ENCODE peak calls at places on chromosomes 11 and 22, in nine cellular contexts. One of them, this sample, is unnamed.

GRCh38 chr11:69587454-69588081 is 53.4 kb upstream of the CCND1 start:
- DNase-seq in RWPE2: no peak
- DNase-seq in CD8-positive, alpha-beta T cell: no peak
- DNase-seq in heart left ventricle: no peak
- DNase-seq in colonic mucosa: no peak
- DNase-seq in spleen: no peak
- DNase-seq in NT2/D1: no peak
- DNase-seq in uterus: no peak
- DNase-seq in AG04450: peak; percentile 13
- DNase-seq in this sample: no peak

GRCh38 chr22:43337385-43337784 is 5.8 kb downstream of the SCUBE1 start:
- DNase-seq in RWPE2: no peak
- DNase-seq in CD8-positive, alpha-beta T cell: no peak
- DNase-seq in heart left ventricle: no peak
- DNase-seq in colonic mucosa: no peak
- DNase-seq in spleen: peak; percentile 66
- DNase-seq in NT2/D1: no peak
- DNase-seq in uterus: no peak
- DNase-seq in AG04450: no peak
- DNase-seq in this sample: no peak

GRCh38 chr11:130633466-130633865 is 185.0 kb downstream of the ADAMTS15 start:
- DNase-seq in RWPE2: no peak
- DNase-seq in CD8-positive, alpha-beta T cell: no peak
- DNase-seq in heart left ventricle: no peak
- DNase-seq in colonic mucosa: no peak
- DNase-seq in spleen: no peak
- DNase-seq in NT2/D1: no peak
- DNase-seq in uterus: no peak
- DNase-seq in AG04450: no peak
- DNase-seq in this sample: no peak

GRCh38 chr11:131993291-131993690 is 622.9 kb downstream of the NTM start:
- DNase-seq in RWPE2: no peak
- DNase-seq in CD8-positive, alpha-beta T cell: no peak
- DNase-seq in heart left ventricle: no peak
- DNase-seq in colonic mucosa: no peak
- DNase-seq in spleen: no peak
- DNase-seq in NT2/D1: no peak
- DNase-seq in uterus: no peak
- DNase-seq in AG04450: no peak
- DNase-seq in this sample: no peak

GRCh38 chr11:44596541-44597276 is 31.2 kb downstream of the CD82 start:
- DNase-seq in RWPE2: no peak
- DNase-seq in CD8-positive, alpha-beta T cell: peak; percentile 69
- DNase-seq in heart left ventricle: no peak
- DNase-seq in colonic mucosa: no peak
- DNase-seq in spleen: no peak
- DNase-seq in NT2/D1: no peak
- DNase-seq in uterus: no peak
- DNase-seq in AG04450: no peak
- DNase-seq in this sample: no peak

GRCh38 chr11:94283678-94284077 is 20.7 kb upstream of the IZUMO1R start:
- DNase-seq in RWPE2: no peak
- DNase-seq in CD8-positive, alpha-beta T cell: no peak
- DNase-seq in heart left ventricle: no peak
- DNase-seq in colonic mucosa: no peak
- DNase-seq in spleen: no peak
- DNase-seq in NT2/D1: no peak
- DNase-seq in uterus: no peak
- DNase-seq in AG04450: no peak
- DNase-seq in this sample: no peak

GRCh38 chr11:61087426-61088119 is 14.7 kb upstream of the CD5 start:
- DNase-seq in RWPE2: no peak
- DNase-seq in CD8-positive, alpha-beta T cell: no peak
- DNase-seq in heart left ventricle: no peak
- DNase-seq in colonic mucosa: no peak
- DNase-seq in spleen: no peak
- DNase-seq in NT2/D1: no peak
- DNase-seq in uterus: no peak
- DNase-seq in AG04450: no peak
- DNase-seq in this sample: no peak

GRCh38 chr22:38984224-38984623 is 2.1 kb downstream of the APOBEC3B start:
- DNase-seq in RWPE2: no peak
- DNase-seq in CD8-positive, alpha-beta T cell: no peak
- DNase-seq in heart left ventricle: no peak
- DNase-seq in colonic mucosa: no peak
- DNase-seq in spleen: no peak
- DNase-seq in NT2/D1: no peak
- DNase-seq in uterus: no peak
- DNase-seq in AG04450: no peak
- DNase-seq in this sample: no peak

GRCh38 chr11:44037658-44037998 is 10.2 kb upstream of the ACCSL start:
- DNase-seq in RWPE2: no peak
- DNase-seq in CD8-positive, alpha-beta T cell: no peak
- DNase-seq in heart left ventricle: no peak
- DNase-seq in colonic mucosa: no peak
- DNase-seq in spleen: no peak
- DNase-seq in NT2/D1: no peak
- DNase-seq in uterus: no peak
- DNase-seq in AG04450: no peak
- DNase-seq in this sample: no peak

GRCh38 chr11:125258626-125259025 is 94.1 kb downstream of the PKNOX2 start:
- DNase-seq in RWPE2: no peak
- DNase-seq in CD8-positive, alpha-beta T cell: no peak
- DNase-seq in heart left ventricle: no peak
- DNase-seq in colonic mucosa: no peak
- DNase-seq in spleen: no peak
- DNase-seq in NT2/D1: no peak
- DNase-seq in uterus: no peak
- DNase-seq in AG04450: no peak
- DNase-seq in this sample: no peak

DNA sequence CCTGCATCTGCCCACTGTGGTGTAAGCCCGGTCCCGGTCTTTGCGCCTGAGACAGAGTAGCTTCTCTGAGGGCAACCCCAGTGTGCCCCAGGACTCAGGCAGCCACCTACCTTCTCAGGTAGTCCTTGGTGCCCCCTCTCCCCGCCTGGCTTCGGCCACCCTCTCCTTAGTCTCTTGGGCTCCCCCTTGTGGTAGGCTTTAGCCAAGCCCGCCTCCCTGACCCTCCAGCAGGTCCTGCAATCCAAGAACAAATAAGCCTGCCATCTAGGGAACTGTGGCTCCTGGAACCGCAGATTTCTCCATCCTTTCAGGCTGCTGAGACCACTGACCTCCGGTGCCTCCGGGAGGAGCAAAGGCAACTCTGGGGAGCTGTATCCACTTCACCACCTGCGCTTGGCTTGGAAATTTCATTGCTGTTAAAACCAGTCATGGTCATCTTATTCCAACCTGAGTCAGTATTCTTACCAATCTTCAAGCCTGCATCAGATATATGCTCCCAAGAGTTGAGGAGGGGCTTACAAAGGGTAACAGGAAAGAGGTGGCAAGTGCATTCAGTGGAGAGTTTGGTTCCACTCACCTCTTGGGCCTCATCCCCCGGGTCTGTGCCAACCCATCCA is 52.8 kb upstream of the TENM4 start:
- DNase-seq in RWPE2: peak; percentile 63
- DNase-seq in CD8-positive, alpha-beta T cell: no peak
- DNase-seq in heart left ventricle: peak; percentile 72
- DNase-seq in colonic mucosa: peak; percentile 75
- DNase-seq in spleen: peak; percentile 81
- DNase-seq in NT2/D1: peak; percentile 83
- DNase-seq in uterus: peak; percentile 57
- DNase-seq in AG04450: peak; percentile 37
- DNase-seq in this sample: peak; percentile 70
- H3K9me3 ChIP-seq in RWPE2: no peaks in the 10 kb centered on the region
- H3K9me3 ChIP-seq in CD8-positive, alpha-beta T cell: no peaks in the 10 kb centered on the region
- H3K9me3 ChIP-seq in heart left ventricle: peaks cover 15% of the 10 kb centered on the region
- H3K9me3 ChIP-seq in colonic mucosa: no peaks in the 10 kb centered on the region
- H3K9me3 ChIP-seq in spleen: peaks cover 11% of the 10 kb centered on the region
- H3K9me3 ChIP-seq in NT2/D1: no peaks in the 10 kb centered on the region
- H3K9me3 ChIP-seq in uterus: no peaks in the 10 kb centered on the region
- H3K9me3 ChIP-seq in AG04450: no peaks in the 10 kb centered on the region
- H3K9me3 ChIP-seq in this sample: peaks cover 2% of the 10 kb centered on the region

DNA sequence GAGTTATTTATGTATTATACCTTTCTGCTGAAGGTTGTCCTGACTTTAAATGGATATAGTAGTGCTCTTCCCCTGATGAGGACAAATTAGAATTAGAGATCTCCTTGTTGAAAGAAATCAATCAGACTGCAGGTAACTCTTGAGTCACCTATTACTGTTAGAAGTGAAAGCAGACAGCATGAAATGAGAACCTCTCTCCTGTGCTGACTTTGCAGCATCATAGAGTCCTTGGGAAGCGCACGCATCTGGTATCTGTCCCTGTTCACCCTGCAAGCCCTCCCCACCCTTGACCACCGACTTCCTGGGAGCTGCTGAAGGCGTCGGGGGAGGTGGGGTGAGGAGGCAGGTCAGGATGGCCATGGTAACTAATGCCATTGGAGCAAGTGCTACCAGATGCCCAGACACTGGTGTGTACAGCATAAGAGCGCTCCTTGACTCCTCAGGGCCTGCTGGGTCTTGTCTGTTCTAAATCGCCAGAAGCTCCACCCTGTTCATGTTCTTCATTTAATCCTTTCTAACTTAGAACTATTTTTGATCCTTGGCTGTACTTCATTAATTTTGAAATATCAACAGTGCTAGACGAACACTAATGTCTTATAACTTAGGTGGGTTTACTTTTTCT is 143.9 kb downstream of the WNT7B start:
- DNase-seq in RWPE2: no peak
- DNase-seq in CD8-positive, alpha-beta T cell: no peak
- DNase-seq in heart left ventricle: no peak
- DNase-seq in colonic mucosa: no peak
- DNase-seq in spleen: no peak
- DNase-seq in NT2/D1: no peak
- DNase-seq in uterus: no peak
- DNase-seq in AG04450: no peak
- DNase-seq in this sample: no peak
- H3K4me3 ChIP-seq in RWPE2: no peak overlapping the region
- H3K4me3 ChIP-seq in CD8-positive, alpha-beta T cell: no peak overlapping the region
- H3K4me3 ChIP-seq in heart left ventricle: no peak overlapping the region
- H3K4me3 ChIP-seq in colonic mucosa: no peak overlapping the region
- H3K4me3 ChIP-seq in spleen: no peak overlapping the region
- H3K4me3 ChIP-seq in NT2/D1: no peak overlapping the region
- H3K4me3 ChIP-seq in uterus: no peak overlapping the region
- H3K4me3 ChIP-seq in AG04450: no peak overlapping the region
- H3K4me3 ChIP-seq in this sample: no peak overlapping the region

DNA sequence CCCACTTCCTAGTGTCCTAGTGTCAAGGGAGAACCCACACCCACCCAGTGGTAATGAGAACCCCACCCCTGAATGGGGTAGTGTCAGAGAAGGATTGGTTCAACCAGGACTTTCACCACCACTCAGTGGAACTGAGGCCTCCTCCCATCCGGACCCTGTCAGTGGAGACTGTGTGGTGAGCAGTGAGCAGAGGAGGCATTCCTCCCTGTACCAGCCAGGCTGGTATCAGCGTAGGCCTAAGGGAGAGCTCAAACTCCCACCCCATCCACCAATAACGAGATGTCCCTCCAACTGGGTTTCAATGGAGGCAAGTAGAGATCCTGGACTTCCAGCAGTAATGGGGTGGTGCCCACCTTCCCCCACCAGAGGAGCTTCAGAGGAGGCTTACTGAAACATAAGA is 1171.4 kb downstream of the TBC1D22A start:
- DNase-seq in RWPE2: no peak
- DNase-seq in CD8-positive, alpha-beta T cell: no peak
- DNase-seq in heart left ventricle: no peak
- DNase-seq in colonic mucosa: no peak
- DNase-seq in spleen: no peak
- DNase-seq in NT2/D1: no peak
- DNase-seq in uterus: no peak
- DNase-seq in AG04450: no peak
- DNase-seq in this sample: no peak
- H3K9me3 ChIP-seq in RWPE2: no peaks in the 10 kb centered on the region
- H3K9me3 ChIP-seq in CD8-positive, alpha-beta T cell: peaks cover 3% of the 10 kb centered on the region
- H3K9me3 ChIP-seq in heart left ventricle: peaks cover 14% of the 10 kb centered on the region
- H3K9me3 ChIP-seq in colonic mucosa: no peaks in the 10 kb centered on the region
- H3K9me3 ChIP-seq in spleen: peaks cover 31% of the 10 kb centered on the region
- H3K9me3 ChIP-seq in NT2/D1: no peaks in the 10 kb centered on the region
- H3K9me3 ChIP-seq in uterus: peaks cover 3% of the 10 kb centered on the region
- H3K9me3 ChIP-seq in AG04450: peaks cover 39% of the 10 kb centered on the region
- H3K9me3 ChIP-seq in this sample: no peaks in the 10 kb centered on the region

GRCh38 chr11:29119691-29120328 is 897.0 kb downstream of the KCNA4 start:
- DNase-seq in RWPE2: no peak
- DNase-seq in CD8-positive, alpha-beta T cell: no peak
- DNase-seq in heart left ventricle: no peak
- DNase-seq in colonic mucosa: no peak
- DNase-seq in spleen: no peak
- DNase-seq in NT2/D1: no peak
- DNase-seq in uterus: no peak
- DNase-seq in AG04450: peak; percentile 90
- DNase-seq in this sample: no peak
- H3K4me3 ChIP-seq in RWPE2: no peak overlapping the region
- H3K4me3 ChIP-seq in CD8-positive, alpha-beta T cell: no peak overlapping the region
- H3K4me3 ChIP-seq in heart left ventricle: no peak overlapping the region
- H3K4me3 ChIP-seq in colonic mucosa: no peak overlapping the region
- H3K4me3 ChIP-seq in spleen: no peak overlapping the region
- H3K4me3 ChIP-seq in NT2/D1: no peak overlapping the region
- H3K4me3 ChIP-seq in uterus: no peak overlapping the region
- H3K4me3 ChIP-seq in AG04450: peak overlapping the region; percentile 10
- H3K4me3 ChIP-seq in this sample: no peak overlapping the region

GRCh38 chr22:47437110-47437509 is 674.7 kb downstream of the TBC1D22A start:
- DNase-seq in RWPE2: no peak
- DNase-seq in CD8-positive, alpha-beta T cell: no peak
- DNase-seq in heart left ventricle: no peak
- DNase-seq in colonic mucosa: no peak
- DNase-seq in spleen: no peak
- DNase-seq in NT2/D1: no peak
- DNase-seq in uterus: no peak
- DNase-seq in AG04450: no peak
- DNase-seq in this sample: no peak
- H3K9me3 ChIP-seq in RWPE2: no peaks in the 10 kb centered on the region
- H3K9me3 ChIP-seq in CD8-positive, alpha-beta T cell: no peaks in the 10 kb centered on the region
- H3K9me3 ChIP-seq in heart left ventricle: peaks cover 20% of the 10 kb centered on the region
- H3K9me3 ChIP-seq in colonic mucosa: no peaks in the 10 kb centered on the region
- H3K9me3 ChIP-seq in spleen: peaks cover 64% of the 10 kb centered on the region
- H3K9me3 ChIP-seq in NT2/D1: peaks cover 27% of the 10 kb centered on the region
- H3K9me3 ChIP-seq in uterus: no peaks in the 10 kb centered on the region
- H3K9me3 ChIP-seq in AG04450: peaks cover 21% of the 10 kb centered on the region
- H3K9me3 ChIP-seq in this sample: no peaks in the 10 kb centered on the region

DNA sequence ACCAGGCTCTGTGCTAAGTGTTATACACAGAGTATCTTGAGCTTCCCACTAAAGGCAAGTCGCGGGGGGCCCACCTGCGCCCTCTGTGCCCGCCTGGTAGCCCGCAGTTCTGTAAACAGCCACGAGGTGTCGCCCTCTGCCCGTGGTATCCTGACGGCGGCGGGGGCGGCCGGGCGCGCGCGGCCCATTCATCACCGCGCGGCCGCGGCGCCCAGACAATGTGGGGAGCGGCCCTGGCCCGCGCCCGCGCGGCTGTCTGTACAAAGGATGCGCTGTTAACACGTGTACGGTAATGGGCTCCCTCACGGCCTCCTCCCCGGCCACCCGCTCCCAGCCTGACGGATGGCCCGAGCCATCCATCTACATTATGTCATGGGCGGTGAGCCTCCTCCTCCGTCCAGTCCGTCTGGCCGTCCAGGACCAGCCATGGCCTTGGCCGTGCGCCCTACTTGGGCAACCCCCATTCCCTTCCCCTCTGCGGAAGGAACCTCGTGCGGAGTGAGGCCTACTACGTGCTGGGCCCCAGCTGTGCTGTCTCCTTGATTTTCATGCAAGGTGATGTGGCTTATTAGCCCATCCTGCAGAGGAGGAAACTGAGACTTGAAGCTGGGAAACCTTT is 99.4 kb downstream of the MIAT start:
- DNase-seq in RWPE2: no peak
- DNase-seq in CD8-positive, alpha-beta T cell: no peak
- DNase-seq in heart left ventricle: peak; percentile 67
- DNase-seq in colonic mucosa: peak; percentile 37
- DNase-seq in spleen: peak; percentile 75
- DNase-seq in NT2/D1: no peak
- DNase-seq in uterus: peak; percentile 74
- DNase-seq in AG04450: no peak
- DNase-seq in this sample: peak; percentile 88
- H3K4me3 ChIP-seq in RWPE2: no peak overlapping the region
- H3K4me3 ChIP-seq in CD8-positive, alpha-beta T cell: no peak overlapping the region
- H3K4me3 ChIP-seq in heart left ventricle: peak overlapping the region; percentile 42
- H3K4me3 ChIP-seq in colonic mucosa: peak overlapping the region; percentile 10
- H3K4me3 ChIP-seq in spleen: peak overlapping the region; percentile 13
- H3K4me3 ChIP-seq in NT2/D1: peak overlapping the region; percentile 12
- H3K4me3 ChIP-seq in uterus: no peak overlapping the region
- H3K4me3 ChIP-seq in AG04450: peak overlapping the region; percentile 52
- H3K4me3 ChIP-seq in this sample: peak overlapping the region; percentile 11

This sample was measured in HAP-1.